ENCODE peak calls at places on chromosomes 5 and 9, in seven cellular contexts. W, T, N, K, P, M and E are unnamed samples.

GRCh38 chr5:123088031-123088805 is 823 bp upstream of the PRDM6 start:
- DNase-seq in M (no peak), W (no peak), T (no peak), P (no peak), K (no peak), N (peak; percentile 43), E (no peak)

GRCh38 chr9:93665566-93666278 is 89.3 kb downstream of the PHF2 start:
- DNase-seq in P (no peak), N (no peak), T (no peak), M (no peak), W (no peak), K (no peak), E (no peak)

GRCh38 chr5:43523662-43524072 is 8.7 kb upstream of the C5orf34 start:
- DNase-seq in M (no peak), P (no peak), W (no peak), N (no peak), T (no peak), K (no peak), E (no peak)

GRCh38 chr9:127067603-127068220 is 54.7 kb downstream of the ANGPTL2 start:
- DNase-seq in T (no peak), W (no peak), N (no peak), P (no peak), M (no peak), K (no peak), E (no peak)

GRCh38 chr5:78813906-78814518 is 165.4 kb upstream of the LHFPL2 start:
- DNase-seq in P (no peak), T (no peak), K (no peak), W (no peak), M (no peak), N (no peak), E (no peak)

GRCh38 chr9:134125413-134126095 is 10.3 kb upstream of the WDR5 start:
- DNase-seq in K (no peak), M (no peak), N (no peak), P (no peak), W (no peak), T (no peak), E (no peak)

GRCh38 chr5:68171101-68171558 is 44.4 kb upstream of the PIK3R1 start:
- DNase-seq in N (no peak), M (peak; percentile 89), P (no peak), W (no peak), K (no peak), T (peak; percentile 53), E (no peak)

GRCh38 chr5:87361031-87361443 is 51.7 kb downstream of the CCNH start:
- DNase-seq in N (no peak), W (no peak), M (peak; percentile 55), K (no peak), T (no peak), P (no peak), E (no peak)

GRCh38 chr5:10702911-10703491 is 58.0 kb downstream of the DAP start:
- DNase-seq in W (no peak), K (no peak), P (no peak), T (no peak), M (no peak), N (no peak), E (no peak)

GRCh38 chr5:38347040-38347763 is 88.8 kb downstream of the EGFLAM start:
- DNase-seq in K (no peak), P (no peak), W (no peak), T (no peak), N (no peak), M (no peak), E (no peak)

GRCh38 chr9:68887232-68887631 is 126.7 kb downstream of the PRKACG start:
- DNase-seq in K (no peak), N (no peak), T (no peak), M (no peak), W (no peak), P (no peak), E (no peak)

GRCh38 chr9:82598254-82599039 is 464.5 kb downstream of the RASEF start:
- DNase-seq in M (no peak), T (no peak), N (no peak), P (no peak), K (no peak), W (no peak), E (no peak)

GRCh38 chr9:122370869-122371467 is at the start of gene PTGS1:
- DNase-seq in P (peak; percentile 80), K (no peak), N (peak; percentile 61), M (no peak), W (no peak), T (no peak), E (no peak)

GRCh38 chr9:123131258-123131657 is 97.8 kb downstream of the GPR21 start:
- DNase-seq in P (no peak), W (no peak), M (no peak), T (no peak), K (no peak), N (no peak), E (no peak)

GRCh38 chr9:32430720-32431119 is 46.3 kb downstream of the ACO1 start:
- DNase-seq in N (no peak), W (no peak), T (no peak), K (no peak), M (no peak), P (no peak), E (no peak)

GRCh38 chr5:57676228-57677098 is 193.9 kb upstream of the ACTBL2 start:
- DNase-seq in N (no peak), M (no peak), P (no peak), T (no peak), W (no peak), K (no peak), E (no peak)

GRCh38 chr9:83511051-83511450 is 27.1 kb downstream of the FRMD3 start:
- DNase-seq in W (no peak), N (peak; percentile 21), K (no peak), T (no peak), P (no peak), M (peak; percentile 12), E (no peak)

GRCh38 chr5:128965011-128965637 is at the start of gene SLC27A6:
- DNase-seq in P (peak; percentile 62), K (no peak), N (no peak), W (no peak), T (no peak), M (no peak), E (no peak)